ENCODE peak calls at places on chromosomes 7 and 10, in five cellular contexts. D is astrocyte of the cerebellum; G is activated CD8-positive, alpha-beta memory T cell treated with anti-CD3 and anti-CD28 coated beads for 24 hours; M is H7; Z is T-helper 9 cell. P is an unnamed sample.

GRCh38 chr10:87641065-87641464 is 18.6 kb upstream of the PAPSS2 start:
- DNase-seq in M (no peak), Z (no peak), D (no peak), G (no peak), P (no peak)

GRCh38 chr7:29620531-29620930 is 56.9 kb downstream of the PRR15 start:
- DNase-seq in Z (no peak), G (no peak), M (no peak), D (no peak), P (no peak)

GRCh38 chr7:665751-666453 is 60.6 kb upstream of the DNAAF5 start:
- DNase-seq in D (no peak), Z (no peak), G (no peak), M (peak), P (no peak)

GRCh38 chr7:54719974-54720373 is 39.0 kb downstream of the SEC61G start:
- DNase-seq in G (no peak), Z (no peak), M (no peak), D (no peak), P (no peak)

GRCh38 chr10:106559442-106559841 is 605.1 kb downstream of the SORCS1 start:
- DNase-seq in Z (no peak), G (no peak), M (no peak), D (peak), P (no peak)

GRCh38 chr7:16984346-16984745 is 102.6 kb upstream of the AGR3 start:
- DNase-seq in G (no peak), Z (no peak), D (no peak), M (no peak), P (no peak)

GRCh38 chr10:132984801-132985545 is 42.6 kb upstream of the CFAP46 start:
- DNase-seq in M (peak), G (no peak), D (no peak), Z (no peak), P (no peak)

GRCh38 chr7:66167773-66168367 is 37.3 kb upstream of the TPST1 start:
- DNase-seq in M (no peak), D (peak), G (no peak), Z (no peak), P (no peak)

GRCh38 chr7:32241636-32242035 is 171.4 kb upstream of the PDE1C start:
- DNase-seq in D (no peak), Z (no peak), M (no peak), G (no peak), P (no peak)

GRCh38 chr7:18849130-18849529 is 268.3 kb downstream of the TWIST1 start:
- DNase-seq in D (no peak), Z (no peak), G (no peak), M (no peak), P (no peak)

GRCh38 chr10:16341637-16342036 is 95.2 kb upstream of the PTER start:
- DNase-seq in G (no peak), Z (no peak), M (no peak), D (no peak), P (no peak)

GRCh38 chr10:3689871-3690510 is 95.0 kb downstream of the KLF6 start:
- DNase-seq in D (no peak), Z (no peak), M (no peak), G (no peak), P (no peak)

GRCh38 chr10:78404296-78404695 is 370.6 kb downstream of the RPS24 start:
- DNase-seq in M (no peak), D (no peak), Z (no peak), G (no peak), P (no peak)

GRCh38 chr10:124665980-124666379 is 78.2 kb downstream of the FAM53B start:
- DNase-seq in G (no peak), D (no peak), Z (no peak), M (no peak), P (no peak)

GRCh38 chr10:113028393-113029054 is 78.5 kb downstream of the TCF7L2 start:
- DNase-seq in M (no peak), D (no peak), Z (no peak), G (no peak), P (no peak)

GRCh38 chr7:149081914-149082313 is 8.6 kb downstream of the ZNF786 start:
- DNase-seq in M (no peak), Z (no peak), G (no peak), D (no peak), P (no peak)

GRCh38 chr7:50564630-50565558 is at the start of gene DDC:
- DNase-seq in D (no peak), Z (no peak), M (no peak), G (no peak), P (no peak)

GRCh38 chr7:50477640-50478039 is 27.5 kb upstream of the FIGNL1 start:
- DNase-seq in G (no peak), M (no peak), Z (no peak), D (no peak), P (no peak)

GRCh38 chr10:92290076-92290836 is 622 bp downstream of the CPEB3 start:
- DNase-seq in G (no peak), Z (peak), M (peak), D (peak), P (peak)

GRCh38 chr10:100174699-100175677 is 10.8 kb downstream of the ERLIN1 start:
- DNase-seq in D (no peak), G (no peak), Z (no peak), M (no peak), P (no peak)

GRCh38 chr10:59079386-59080226 is 96.8 kb upstream of the PHYHIPL start:
- DNase-seq in D (peak), Z (no peak), G (no peak), M (no peak), P (no peak)

GRCh38 chr10:48251152-48251524 is 23.4 kb downstream of the FRMPD2 start:
- DNase-seq in M (no peak), G (peak), Z (no peak), D (no peak), P (no peak)

GRCh38 chr7:27946351-27946750 is 206.4 kb downstream of the TAX1BP1 start:
- DNase-seq in M (no peak), Z (no peak), G (no peak), D (no peak), P (no peak)

GRCh38 chr10:128064615-128065580 is 61.3 kb downstream of the MKI67 start:
- DNase-seq in G (peak), Z (peak), D (peak), M (no peak), P (peak)

GRCh38 chr7:121624922-121625321 is 228.8 kb upstream of the FAM3C start:
- DNase-seq in G (no peak), Z (no peak), D (peak), M (no peak), P (no peak)

GRCh38 chr10:32167450-32167849 is 111.2 kb upstream of the KIF5B start:
- DNase-seq in G (no peak), Z (no peak), D (peak), M (no peak), P (no peak)

P was measured in CD4-positive, alpha-beta T cell.